ENCODE peak calls at places on chromosomes 7 and 10, in eight cellular contexts. X, P, E, S, Q, V, W and B are unnamed samples.

GRCh38 chr7:80488406-80488805 is 23.5 kb downstream of the GNAT3 start:
- DNase-seq in X (no peak), P (no peak), E (no peak), S (no peak), Q (no peak), V (no peak), W (no peak), B (no peak)

GRCh38 chr7:111568419-111568818 is 6.1 kb upstream of the IMMP2L start:
- DNase-seq in X (no peak), P (no peak), E (no peak), S (no peak), Q (no peak), V (no peak), W (no peak), B (no peak)

GRCh38 chr7:106110238-106110560 is 1.9 kb downstream of the SYPL1 start:
- DNase-seq in X (no peak), P (no peak), E (no peak), S (no peak), Q (no peak), V (no peak), W (no peak), B (no peak)

GRCh38 chr7:94450044-94450697 is 55.5 kb downstream of the COL1A2 start:
- DNase-seq in X (no peak), P (no peak), E (no peak), S (no peak), Q (no peak), V (no peak), W (no peak), B (no peak)

GRCh38 chr7:154409703-154410311 is 357.6 kb downstream of the DPP6 start:
- DNase-seq in X (no peak), P (no peak), E (no peak), S (peak), Q (no peak), V (peak), W (no peak), B (no peak)

GRCh38 chr7:148044173-148044572 is 546.4 kb upstream of the C7orf33 start:
- DNase-seq in X (no peak), P (no peak), E (no peak), S (no peak), Q (no peak), V (no peak), W (no peak), B (no peak)

GRCh38 chr7:108347616-108348015 is 108.6 kb downstream of the NRCAM start:
- DNase-seq in X (no peak), P (no peak), E (no peak), S (peak), Q (no peak), V (peak), W (no peak), B (no peak)

GRCh38 chr10:71837085-71837827 is 13.8 kb downstream of the PSAP start:
- DNase-seq in X (no peak), P (no peak), E (no peak), S (no peak), Q (no peak), V (peak), W (peak), B (no peak)

GRCh38 chr7:90629306-90629918 is 33.3 kb downstream of the CDK14 start:
- DNase-seq in X (no peak), P (no peak), E (no peak), S (peak), Q (no peak), V (peak), W (peak), B (no peak)

GRCh38 chr7:157775560-157776332 is 438.9 kb downstream of the DNAJB6 start:
- DNase-seq in X (no peak), P (no peak), E (no peak), S (no peak), Q (no peak), V (no peak), W (no peak), B (no peak)

GRCh38 chr7:25633420-25633819 is 405.1 kb upstream of the NPVF start:
- DNase-seq in X (no peak), P (no peak), E (no peak), S (no peak), Q (no peak), V (no peak), W (peak), B (no peak)

GRCh38 chr7:105559926-105560325 is 21.4 kb downstream of the EFCAB10 start:
- DNase-seq in X (no peak), P (no peak), E (no peak), S (no peak), Q (no peak), V (no peak), W (no peak), B (no peak)

GRCh38 chr7:116455009-116455408 is 44.5 kb upstream of the CAV2 start:
- DNase-seq in X (no peak), P (no peak), E (no peak), S (no peak), Q (no peak), V (no peak), W (no peak), B (no peak)

GRCh38 chr7:140640060-140640611 is 477 bp downstream of the DENND2A start:
- DNase-seq in X (no peak), P (peak), E (peak), S (no peak), Q (no peak), V (peak), W (peak), B (peak)

GRCh38 chr10:34327184-34327583 is 487.9 kb downstream of the PARD3 start:
- DNase-seq in X (no peak), P (no peak), E (no peak), S (no peak), Q (no peak), V (no peak), W (peak), B (no peak)

GRCh38 chr10:129764901-129765663 is 199.0 kb downstream of the EBF3 start:
- DNase-seq in X (no peak), P (peak), E (peak), S (no peak), Q (peak), V (no peak), W (no peak), B (peak)

DNA sequence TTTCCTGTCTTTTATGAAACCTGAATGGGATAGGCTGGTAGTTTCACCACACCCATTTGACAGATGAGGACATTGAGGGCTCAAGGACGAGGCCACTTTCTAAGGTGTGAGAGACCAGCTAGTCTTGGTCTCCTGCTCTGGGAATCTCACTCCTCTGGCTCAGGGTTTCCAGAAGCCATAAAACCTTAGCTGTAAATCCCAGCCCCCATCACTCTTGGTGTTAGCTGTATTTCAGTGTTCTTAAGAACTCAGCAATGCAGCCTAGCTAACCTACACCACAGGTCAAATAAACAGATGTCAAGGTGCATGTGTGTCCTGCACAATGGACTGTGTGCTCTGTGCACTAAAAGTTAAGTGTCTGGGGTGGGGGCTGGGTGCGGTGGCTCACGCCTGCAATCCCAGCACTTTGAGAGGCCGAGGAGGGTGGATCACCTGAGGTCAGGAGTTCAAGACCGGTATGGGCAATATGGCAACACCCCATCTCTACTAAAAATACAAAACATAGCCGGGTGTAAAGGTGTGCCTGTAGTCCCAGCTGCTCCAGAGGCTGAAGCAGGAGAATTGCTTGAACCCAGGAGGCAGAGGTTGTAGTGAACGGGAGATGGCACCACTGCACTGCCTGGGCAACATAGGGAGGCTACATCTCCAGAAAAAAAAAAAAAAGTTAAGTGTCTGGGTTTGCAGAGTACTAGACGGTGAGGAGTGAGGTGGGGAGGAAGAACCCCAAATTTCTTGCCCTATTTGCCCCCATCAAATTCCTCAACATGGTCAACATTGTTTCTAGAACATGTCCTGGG is 547 bp upstream of the EPO start:
- DNase-seq in X (no peak), P (no peak), E (no peak), S (peak), Q (no peak), V (no peak), W (no peak), B (no peak)
- TF ChIP-seq CTCF in X (no peak), P (peak), E (no peak), S (no peak), Q (no peak), V (no peak), W (peak), B (no peak)

GRCh38 chr7:50068850-50069551 is 24.0 kb downstream of the ZPBP start:
- DNase-seq in X (no peak), P (no peak), E (no peak), S (peak), Q (peak), V (no peak), W (no peak), B (no peak)

GRCh38 chr7:50068026-50068425 is 25.0 kb downstream of the ZPBP start:
- DNase-seq in X (no peak), P (no peak), E (no peak), S (peak), Q (peak), V (no peak), W (no peak), B (no peak)

GRCh38 chr7:50073093-50073492 is 20.0 kb downstream of the ZPBP start:
- DNase-seq in X (no peak), P (no peak), E (no peak), S (no peak), Q (no peak), V (no peak), W (no peak), B (no peak)

GRCh38 chr7:50069613-50070012 is 23.4 kb downstream of the ZPBP start:
- DNase-seq in X (no peak), P (peak), E (no peak), S (peak), Q (peak), V (no peak), W (no peak), B (no peak)
- TF ChIP-seq CTCF in X (no peak), P (no peak), E (no peak), S (no peak), Q (no peak), V (no peak), W (no peak), B (no peak)

GRCh38 chr10:95694665-95695064 is 938 bp upstream of the TCTN3 start:
- DNase-seq in X (no peak), P (no peak), E (no peak), S (no peak), Q (no peak), V (no peak), W (no peak), B (no peak)
- TF ChIP-seq CTCF in X (no peak), P (no peak), E (no peak), S (no peak), Q (no peak), V (no peak), W (no peak), B (no peak)

GRCh38 chr7:43212921-43213320 is 100.5 kb downstream of the HECW1 start:
- DNase-seq in X (no peak), P (no peak), E (no peak), S (no peak), Q (no peak), V (no peak), W (no peak), B (no peak)
- TF ChIP-seq CTCF in X (no peak), P (no peak), E (no peak), S (no peak), Q (no peak), V (no peak), W (no peak), B (no peak)

GRCh38 chr7:12403287-12404181 is at the start of gene VWDE:
- DNase-seq in X (peak), P (no peak), E (peak), S (peak), Q (peak), V (peak), W (peak), B (peak)
- TF ChIP-seq CTCF in X (no peak), P (no peak), E (no peak), S (no peak), Q (no peak), V (no peak), W (peak), B (no peak)

GRCh38 chr10:42827201-42827600 is 44.6 kb downstream of the BMS1 start:
- DNase-seq in X (no peak), P (no peak), E (no peak), S (no peak), Q (no peak), V (peak), W (peak), B (no peak)
- TF ChIP-seq CTCF in X (no peak), P (no peak), E (no peak), S (no peak), Q (no peak), V (no peak), W (peak), B (no peak)

DNA sequence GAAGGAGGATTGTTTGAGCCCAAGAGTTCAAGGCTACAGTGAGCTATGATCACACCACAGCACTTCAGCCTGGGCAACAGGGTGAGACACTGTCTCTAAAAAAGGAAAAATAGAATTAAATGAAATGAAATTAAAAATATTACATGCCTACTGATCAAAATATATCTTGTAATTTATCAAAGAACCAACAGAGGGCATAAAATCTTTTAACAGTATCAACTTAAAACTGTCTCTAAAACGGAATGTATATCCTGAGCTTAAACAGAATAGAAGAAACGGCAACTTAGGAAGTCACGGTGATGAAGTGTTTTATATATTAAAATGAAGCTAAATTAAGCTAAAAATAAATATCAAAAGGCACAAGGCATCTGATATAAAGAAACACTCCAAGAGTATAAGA is 78.8 kb downstream of the MTPAP start:
- DNase-seq in X (no peak), P (no peak), E (no peak), S (no peak), Q (no peak), V (no peak), W (no peak), B (no peak)
- TF ChIP-seq CTCF in X (peak), P (no peak), E (peak), S (no peak), Q (no peak), V (peak), W (no peak), B (peak)

GRCh38 chr7:134016942-134017303 is 110.2 kb upstream of the LRGUK start:
- DNase-seq in X (no peak), P (no peak), E (no peak), S (no peak), Q (no peak), V (no peak), W (no peak), B (no peak)
- TF ChIP-seq CTCF in X (no peak), P (no peak), E (peak), S (no peak), Q (no peak), V (no peak), W (no peak), B (no peak)

DNA sequence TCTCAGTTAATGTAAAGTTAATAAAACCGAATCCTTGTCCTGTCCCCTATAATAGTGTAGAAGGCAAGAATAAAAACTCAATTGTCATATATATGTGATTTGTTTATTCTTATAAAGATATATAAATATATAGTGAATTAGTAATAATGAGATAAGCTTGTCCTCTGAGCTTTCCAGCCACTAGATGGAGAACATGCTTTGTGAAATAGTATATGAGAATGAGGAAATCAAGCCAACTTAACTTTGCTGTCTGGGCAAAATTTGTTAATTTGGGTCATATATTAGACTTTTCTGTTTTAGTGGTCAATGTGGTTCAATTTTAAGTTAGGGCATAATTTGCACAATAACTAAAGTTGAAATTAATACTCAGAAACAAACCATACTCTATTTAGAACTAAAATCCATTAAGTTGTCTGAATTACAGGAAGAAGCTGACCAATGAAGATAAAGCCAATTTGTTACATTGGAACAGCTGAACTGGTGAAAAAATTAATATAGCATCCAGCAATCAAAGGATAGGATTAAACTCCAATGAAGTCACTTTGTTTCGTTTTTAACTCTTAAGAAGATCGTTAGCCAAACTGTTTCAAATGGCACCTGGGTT is 595.0 kb downstream of the ARL4A start:
- DNase-seq in X (no peak), P (no peak), E (no peak), S (no peak), Q (no peak), V (no peak), W (no peak), B (no peak)
- TF ChIP-seq CTCF in X (peak), P (no peak), E (peak), S (no peak), Q (no peak), V (no peak), W (peak), B (peak)